ENCODE peak calls at places on chromosomes 12 and 14, in six cellular contexts. B, J, D, R, H and X are unnamed samples.

GRCh38 chr12:8553088-8553627 is 12.5 kb upstream of the CLEC4E start:
- DNase-seq in B (no peak), J (no peak), D (no peak), R (no peak), H (no peak), X (no peak)

GRCh38 chr12:76029982-76030377 is 1.6 kb downstream of the PHLDA1 start:
- DNase-seq in B (peak), J (no peak), D (no peak), R (peak), H (no peak), X (no peak)

GRCh38 chr12:62758216-62758615 is 176.7 kb downstream of the PPM1H start:
- DNase-seq in B (peak), J (no peak), D (no peak), R (peak), H (no peak), X (no peak)

GRCh38 chr12:110135012-110135411 is 10.9 kb downstream of the IFT81 start:
- DNase-seq in B (peak), J (no peak), D (no peak), R (peak), H (peak), X (no peak)

GRCh38 chr14:77051101-77051500 is 22.6 kb upstream of the IRF2BPL start:
- DNase-seq in B (no peak), J (no peak), D (no peak), R (no peak), H (no peak), X (no peak)

GRCh38 chr12:56437430-56438176 is 11.6 kb downstream of the TIMELESS start:
- DNase-seq in B (no peak), J (no peak), D (no peak), R (no peak), H (no peak), X (no peak)

GRCh38 chr14:50225067-50225973 is 6.1 kb downstream of the SOS2 start:
- DNase-seq in B (peak), J (no peak), D (no peak), R (no peak), H (no peak), X (no peak)

GRCh38 chr12:93122089-93122488 is 193.0 kb upstream of the EEA1 start:
- DNase-seq in B (peak), J (no peak), D (no peak), R (peak), H (no peak), X (no peak)

GRCh38 chr12:22702690-22703089 is 77.7 kb downstream of the ETNK1 start:
- DNase-seq in B (peak), J (no peak), D (no peak), R (no peak), H (no peak), X (no peak)

GRCh38 chr12:91926810-91927209 is 218.8 kb downstream of the BTG1 start:
- DNase-seq in B (peak), J (no peak), D (no peak), R (peak), H (no peak), X (no peak)

GRCh38 chr12:122090759-122091535 is 12.4 kb downstream of the MLXIP start:
- DNase-seq in B (peak), J (no peak), D (no peak), R (peak), H (no peak), X (no peak)

GRCh38 chr12:48388430-48388829 is 37.7 kb upstream of the ZNF641 start:
- DNase-seq in B (peak), J (no peak), D (no peak), R (no peak), H (no peak), X (no peak)

GRCh38 chr12:92208613-92209121 is 63.0 kb upstream of the BTG1 start:
- DNase-seq in B (peak), J (no peak), D (no peak), R (peak), H (peak), X (peak)